ENCODE peak calls at places on chromosomes 13 and 19, in eight cellular contexts. One of them, this sample, is unnamed. For H3K9me3, the result is how much of the 10 kb centered on the place peaks cover.

GRCh38 chr13:76991432-76991795 is 467 bp upstream of the CLN5 start:
- DNase-seq in ascending aorta: peak
- DNase-seq in uterus: peak
- DNase-seq in right lobe of liver: no peak
- DNase-seq in CD8-positive, alpha-beta T cell: peak
- DNase-seq in PC-3: peak
- DNase-seq in left ventricle myocardium inferior: no peak
- DNase-seq in psoas muscle: peak
- DNase-seq in this sample: peak

GRCh38 chr13:43648733-43649132 is 138.0 kb downstream of the ENOX1 start:
- DNase-seq in ascending aorta: no peak
- DNase-seq in uterus: no peak
- DNase-seq in right lobe of liver: no peak
- DNase-seq in CD8-positive, alpha-beta T cell: no peak
- DNase-seq in PC-3: no peak
- DNase-seq in left ventricle myocardium inferior: no peak
- DNase-seq in psoas muscle: no peak
- DNase-seq in this sample: no peak

GRCh38 chr19:38693380-38694223 is 46.2 kb downstream of the ACTN4 start:
- DNase-seq in ascending aorta: no peak
- DNase-seq in uterus: no peak
- DNase-seq in right lobe of liver: no peak
- DNase-seq in CD8-positive, alpha-beta T cell: peak
- DNase-seq in PC-3: peak
- DNase-seq in left ventricle myocardium inferior: no peak
- DNase-seq in psoas muscle: no peak
- DNase-seq in this sample: peak

GRCh38 chr19:39927076-39927475 is 7.4 kb downstream of the FCGBP start:
- DNase-seq in ascending aorta: no peak
- DNase-seq in uterus: no peak
- DNase-seq in right lobe of liver: no peak
- DNase-seq in CD8-positive, alpha-beta T cell: peak
- DNase-seq in PC-3: no peak
- DNase-seq in left ventricle myocardium inferior: no peak
- DNase-seq in psoas muscle: no peak
- DNase-seq in this sample: no peak

GRCh38 chr13:110340812-110341444 is 33.8 kb downstream of the COL4A2 start:
- DNase-seq in ascending aorta: peak
- DNase-seq in uterus: peak
- DNase-seq in right lobe of liver: peak
- DNase-seq in CD8-positive, alpha-beta T cell: peak
- DNase-seq in PC-3: no peak
- DNase-seq in left ventricle myocardium inferior: peak
- DNase-seq in psoas muscle: peak
- DNase-seq in this sample: peak

GRCh38 chr19:33064778-33065550 is at the start of gene RHPN2:
- DNase-seq in ascending aorta: no peak
- DNase-seq in uterus: peak
- DNase-seq in right lobe of liver: peak
- DNase-seq in CD8-positive, alpha-beta T cell: no peak
- DNase-seq in PC-3: peak
- DNase-seq in left ventricle myocardium inferior: peak
- DNase-seq in psoas muscle: peak
- DNase-seq in this sample: no peak

GRCh38 chr19:47901370-47901769 is 15.3 kb upstream of the SULT2A1 start:
- DNase-seq in ascending aorta: no peak
- DNase-seq in uterus: no peak
- DNase-seq in right lobe of liver: no peak
- DNase-seq in CD8-positive, alpha-beta T cell: peak
- DNase-seq in PC-3: no peak
- DNase-seq in left ventricle myocardium inferior: no peak
- DNase-seq in psoas muscle: no peak
- DNase-seq in this sample: no peak

GRCh38 chr13:41546372-41547252 is 89.3 kb downstream of the RGCC start:
- DNase-seq in ascending aorta: no peak
- DNase-seq in uterus: no peak
- DNase-seq in right lobe of liver: no peak
- DNase-seq in CD8-positive, alpha-beta T cell: no peak
- DNase-seq in PC-3: peak
- DNase-seq in left ventricle myocardium inferior: no peak
- DNase-seq in psoas muscle: no peak
- DNase-seq in this sample: no peak

GRCh38 chr19:3154957-3155736 is 19.3 kb downstream of the GNA15 start:
- DNase-seq in ascending aorta: peak
- DNase-seq in uterus: peak
- DNase-seq in right lobe of liver: peak
- DNase-seq in CD8-positive, alpha-beta T cell: peak
- DNase-seq in PC-3: peak
- DNase-seq in left ventricle myocardium inferior: peak
- DNase-seq in psoas muscle: peak
- DNase-seq in this sample: peak

GRCh38 chr19:53333071-53333465 is 481 bp upstream of the ZNF845 start:
- DNase-seq in ascending aorta: no peak
- DNase-seq in uterus: peak
- DNase-seq in right lobe of liver: peak
- DNase-seq in CD8-positive, alpha-beta T cell: no peak
- DNase-seq in PC-3: no peak
- DNase-seq in left ventricle myocardium inferior: peak
- DNase-seq in psoas muscle: peak
- DNase-seq in this sample: peak

GRCh38 chr19:31270897-31271568 is 78.2 kb downstream of the TSHZ3 start:
- DNase-seq in ascending aorta: no peak
- DNase-seq in uterus: peak
- DNase-seq in right lobe of liver: no peak
- DNase-seq in CD8-positive, alpha-beta T cell: no peak
- DNase-seq in PC-3: no peak
- DNase-seq in left ventricle myocardium inferior: no peak
- DNase-seq in psoas muscle: no peak
- DNase-seq in this sample: no peak

GRCh38 chr13:30457306-30457891 is 8.3 kb downstream of the HMGB1 start:
- DNase-seq in ascending aorta: no peak
- DNase-seq in uterus: no peak
- DNase-seq in right lobe of liver: no peak
- DNase-seq in CD8-positive, alpha-beta T cell: no peak
- DNase-seq in PC-3: no peak
- DNase-seq in left ventricle myocardium inferior: no peak
- DNase-seq in psoas muscle: no peak
- DNase-seq in this sample: no peak

GRCh38 chr13:33228645-33229445 is 56.7 kb downstream of the STARD13 start:
- DNase-seq in ascending aorta: no peak
- DNase-seq in uterus: no peak
- DNase-seq in right lobe of liver: no peak
- DNase-seq in CD8-positive, alpha-beta T cell: no peak
- DNase-seq in PC-3: peak
- DNase-seq in left ventricle myocardium inferior: no peak
- DNase-seq in psoas muscle: no peak
- DNase-seq in this sample: no peak

GRCh38 chr19:6372594-6373095 is at the start of gene ALKBH7:
- DNase-seq in ascending aorta: peak
- DNase-seq in uterus: peak
- DNase-seq in right lobe of liver: peak
- DNase-seq in CD8-positive, alpha-beta T cell: peak
- DNase-seq in PC-3: peak
- DNase-seq in left ventricle myocardium inferior: peak
- DNase-seq in psoas muscle: peak
- DNase-seq in this sample: peak

GRCh38 chr19:5447700-5448311 is 7.4 kb upstream of the ZNRF4 start:
- DNase-seq in ascending aorta: no peak
- DNase-seq in uterus: no peak
- DNase-seq in right lobe of liver: no peak
- DNase-seq in CD8-positive, alpha-beta T cell: no peak
- DNase-seq in PC-3: no peak
- DNase-seq in left ventricle myocardium inferior: no peak
- DNase-seq in psoas muscle: no peak
- DNase-seq in this sample: no peak

GRCh38 chr13:30376426-30377311 is 45.6 kb upstream of the UBE2L5 start:
- DNase-seq in ascending aorta: no peak
- DNase-seq in uterus: no peak
- DNase-seq in right lobe of liver: no peak
- DNase-seq in CD8-positive, alpha-beta T cell: peak
- DNase-seq in PC-3: peak
- DNase-seq in left ventricle myocardium inferior: no peak
- DNase-seq in psoas muscle: no peak
- DNase-seq in this sample: peak

GRCh38 chr19:41587101-41587837 is 11.3 kb downstream of the CEACAM21 start:
- DNase-seq in ascending aorta: no peak
- DNase-seq in uterus: no peak
- DNase-seq in right lobe of liver: no peak
- DNase-seq in CD8-positive, alpha-beta T cell: no peak
- DNase-seq in PC-3: no peak
- DNase-seq in left ventricle myocardium inferior: no peak
- DNase-seq in psoas muscle: no peak
- DNase-seq in this sample: no peak

GRCh38 chr13:74596691-74597090 is 462.5 kb upstream of the KLF12 start:
- DNase-seq in ascending aorta: no peak
- DNase-seq in uterus: no peak
- DNase-seq in right lobe of liver: no peak
- DNase-seq in CD8-positive, alpha-beta T cell: no peak
- DNase-seq in PC-3: no peak
- DNase-seq in left ventricle myocardium inferior: no peak
- DNase-seq in psoas muscle: no peak
- DNase-seq in this sample: no peak

GRCh38 chr13:46010148-46010547 is 42.4 kb downstream of the ZC3H13 start:
- DNase-seq in ascending aorta: no peak
- DNase-seq in uterus: no peak
- DNase-seq in right lobe of liver: no peak
- DNase-seq in CD8-positive, alpha-beta T cell: no peak
- DNase-seq in PC-3: no peak
- DNase-seq in left ventricle myocardium inferior: no peak
- DNase-seq in psoas muscle: no peak
- DNase-seq in this sample: no peak
- TF ChIP-seq CTCF in ascending aorta: no peak
- TF ChIP-seq CTCF in uterus: no peak
- TF ChIP-seq CTCF in right lobe of liver: no peak
- TF ChIP-seq CTCF in CD8-positive, alpha-beta T cell: no peak
- TF ChIP-seq CTCF in PC-3: peak
- TF ChIP-seq CTCF in left ventricle myocardium inferior: peak
- TF ChIP-seq CTCF in psoas muscle: peak
- TF ChIP-seq CTCF in this sample: no peak

GRCh38 chr13:58302349-58302748 is 670.8 kb downstream of the PCDH17 start:
- DNase-seq in ascending aorta: no peak
- DNase-seq in uterus: no peak
- DNase-seq in right lobe of liver: peak
- DNase-seq in CD8-positive, alpha-beta T cell: no peak
- DNase-seq in PC-3: no peak
- DNase-seq in left ventricle myocardium inferior: no peak
- DNase-seq in psoas muscle: no peak
- DNase-seq in this sample: no peak
- H3K27ac ChIP-seq in ascending aorta: no peak
- H3K27ac ChIP-seq in uterus: no peak
- H3K27ac ChIP-seq in right lobe of liver: no peak
- H3K27ac ChIP-seq in CD8-positive, alpha-beta T cell: no peak
- H3K27ac ChIP-seq in PC-3: no peak
- H3K27ac ChIP-seq in left ventricle myocardium inferior: no peak
- H3K27ac ChIP-seq in psoas muscle: no peak
- H3K27ac ChIP-seq in this sample: no peak

DNA sequence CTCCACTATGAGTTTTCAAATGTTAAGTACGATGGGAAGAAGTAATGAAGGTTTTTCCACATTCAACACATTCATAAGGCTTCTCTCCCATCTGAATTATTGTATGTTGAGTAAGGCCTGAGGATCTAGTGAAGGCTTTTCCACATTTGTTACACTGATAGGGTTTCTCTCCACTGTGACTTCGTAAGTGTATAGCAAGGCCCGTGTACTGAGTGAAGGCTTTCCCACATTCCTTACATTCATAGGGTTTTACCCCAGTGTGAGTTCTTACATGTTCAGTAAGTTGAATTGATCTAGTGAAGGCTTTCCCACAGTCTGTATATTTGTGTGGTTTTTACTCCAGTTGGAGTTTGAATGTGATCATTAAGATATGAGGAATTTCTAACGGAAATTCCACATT is 44.4 kb downstream of the ZNF846 start:
- DNase-seq in ascending aorta: no peak
- DNase-seq in uterus: no peak
- DNase-seq in right lobe of liver: no peak
- DNase-seq in CD8-positive, alpha-beta T cell: no peak
- DNase-seq in PC-3: no peak
- DNase-seq in left ventricle myocardium inferior: no peak
- DNase-seq in psoas muscle: no peak
- DNase-seq in this sample: no peak
- H3K9me3 ChIP-seq in ascending aorta: under half
- H3K9me3 ChIP-seq in uterus: under half
- H3K9me3 ChIP-seq in right lobe of liver: under half
- H3K9me3 ChIP-seq in CD8-positive, alpha-beta T cell: under half
- H3K9me3 ChIP-seq in PC-3: under half
- H3K9me3 ChIP-seq in left ventricle myocardium inferior: under half
- H3K9me3 ChIP-seq in psoas muscle: under half
- H3K9me3 ChIP-seq in this sample: under half

GRCh38 chr19:11164278-11164677 is 8.7 kb upstream of the SPC24 start:
- DNase-seq in ascending aorta: no peak
- DNase-seq in uterus: no peak
- DNase-seq in right lobe of liver: no peak
- DNase-seq in CD8-positive, alpha-beta T cell: no peak
- DNase-seq in PC-3: no peak
- DNase-seq in left ventricle myocardium inferior: no peak
- DNase-seq in psoas muscle: no peak
- DNase-seq in this sample: no peak

GRCh38 chr19:11165486-11166030 is 10.0 kb upstream of the SPC24 start:
- DNase-seq in ascending aorta: no peak
- DNase-seq in uterus: no peak
- DNase-seq in right lobe of liver: no peak
- DNase-seq in CD8-positive, alpha-beta T cell: no peak
- DNase-seq in PC-3: no peak
- DNase-seq in left ventricle myocardium inferior: no peak
- DNase-seq in psoas muscle: no peak
- DNase-seq in this sample: no peak

GRCh38 chr19:11168568-11168967 is 13.0 kb upstream of the SPC24 start:
- DNase-seq in ascending aorta: peak
- DNase-seq in uterus: no peak
- DNase-seq in right lobe of liver: no peak
- DNase-seq in CD8-positive, alpha-beta T cell: no peak
- DNase-seq in PC-3: peak
- DNase-seq in left ventricle myocardium inferior: no peak
- DNase-seq in psoas muscle: no peak
- DNase-seq in this sample: no peak

GRCh38 chr19:11166281-11167142 is 10.9 kb upstream of the SPC24 start:
- DNase-seq in ascending aorta: no peak
- DNase-seq in uterus: peak
- DNase-seq in right lobe of liver: no peak
- DNase-seq in CD8-positive, alpha-beta T cell: no peak
- DNase-seq in PC-3: no peak
- DNase-seq in left ventricle myocardium inferior: peak
- DNase-seq in psoas muscle: peak
- DNase-seq in this sample: no peak

DNA sequence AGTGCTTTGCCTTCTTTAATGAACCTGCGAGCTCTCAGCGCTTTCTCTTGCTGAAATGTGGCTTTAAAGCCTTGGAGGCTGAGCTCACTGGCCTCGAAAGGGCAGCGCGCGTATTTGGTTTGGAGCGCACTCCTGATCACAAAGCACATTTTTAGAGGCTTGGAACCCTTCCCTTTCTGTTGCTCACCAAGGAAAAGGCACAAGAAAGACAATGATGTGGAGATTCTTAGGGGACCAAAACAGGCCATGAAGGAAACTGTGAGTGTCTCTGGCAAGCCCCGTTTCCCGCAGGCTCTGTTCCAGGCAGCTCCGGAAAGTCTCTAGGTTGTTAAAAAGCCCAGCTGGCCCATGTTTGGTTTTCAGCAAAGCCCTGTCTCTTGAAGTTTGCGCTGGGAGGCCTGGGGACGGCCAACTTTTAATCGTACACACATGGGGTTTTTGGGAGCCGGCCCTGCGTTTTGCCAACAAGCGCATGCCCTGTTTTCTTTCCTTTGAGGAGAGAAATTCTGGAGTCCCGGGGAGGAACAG is 9.4 kb upstream of the SPC24 start:
- DNase-seq in ascending aorta: peak
- DNase-seq in uterus: peak
- DNase-seq in right lobe of liver: no peak
- DNase-seq in CD8-positive, alpha-beta T cell: no peak
- DNase-seq in PC-3: no peak
- DNase-seq in left ventricle myocardium inferior: peak
- DNase-seq in psoas muscle: peak
- DNase-seq in this sample: no peak
- TF ChIP-seq CTCF in ascending aorta: no peak
- TF ChIP-seq CTCF in uterus: peak
- TF ChIP-seq CTCF in right lobe of liver: no peak
- TF ChIP-seq CTCF in CD8-positive, alpha-beta T cell: no peak
- TF ChIP-seq CTCF in PC-3: no peak
- TF ChIP-seq CTCF in left ventricle myocardium inferior: no peak
- TF ChIP-seq CTCF in psoas muscle: no peak
- TF ChIP-seq CTCF in this sample: no peak